ENCODE peak calls at places on chromosomes 4 and X, in nine cellular contexts. C, B, W, U, E, O, M, H and G are unnamed samples.

GRCh38 chr4:24793219-24794005 is 2.0 kb upstream of the SOD3 start:
- DNase-seq in C (no peak), B (no peak), W (no peak), U (no peak), E (no peak), O (no peak), M (no peak), H (peak), G (no peak)

GRCh38 chr4:184472540-184473264 is 1.6 kb downstream of the IRF2 start:
- DNase-seq in C (peak), B (no peak), W (peak), U (no peak), E (peak), O (peak), M (no peak), H (peak), G (peak)

GRCh38 chr4:82372502-82372873 is 1.3 kb downstream of the HNRNPD start:
- DNase-seq in C (no peak), B (no peak), W (peak), U (no peak), E (no peak), O (no peak), M (no peak), H (peak), G (no peak)

GRCh38 chrX:101686574-101686973 is 26.9 kb upstream of the ARMCX2 start:
- DNase-seq in C (no peak), B (no peak), W (no peak), U (no peak), E (no peak), O (no peak), M (no peak), H (no peak), G (no peak)

GRCh38 chrX:31483336-31483735 is 411.5 kb upstream of the FTHL17 start:
- DNase-seq in C (no peak), B (no peak), W (peak), U (peak), E (no peak), O (no peak), M (no peak), H (no peak), G (peak)

GRCh38 chr4:123452585-123452984 is 56.0 kb downstream of the SPRY1 start:
- DNase-seq in C (no peak), B (peak), W (peak), U (peak), E (no peak), O (no peak), M (no peak), H (no peak), G (peak)

GRCh38 chr4:128135391-128135790 is 74.3 kb downstream of the LARP1B start:
- DNase-seq in C (no peak), B (no peak), W (no peak), U (no peak), E (no peak), O (no peak), M (no peak), H (no peak), G (no peak)

GRCh38 chr4:122588453-122589238 is 32.2 kb downstream of the IL21 start:
- DNase-seq in C (no peak), B (no peak), W (peak), U (no peak), E (no peak), O (no peak), M (no peak), H (no peak), G (peak)

GRCh38 chr4:31667701-31668100 is 947.5 kb downstream of the PCDH7 start:
- DNase-seq in C (no peak), B (no peak), W (no peak), U (peak), E (no peak), O (no peak), M (no peak), H (no peak), G (no peak)

DNA sequence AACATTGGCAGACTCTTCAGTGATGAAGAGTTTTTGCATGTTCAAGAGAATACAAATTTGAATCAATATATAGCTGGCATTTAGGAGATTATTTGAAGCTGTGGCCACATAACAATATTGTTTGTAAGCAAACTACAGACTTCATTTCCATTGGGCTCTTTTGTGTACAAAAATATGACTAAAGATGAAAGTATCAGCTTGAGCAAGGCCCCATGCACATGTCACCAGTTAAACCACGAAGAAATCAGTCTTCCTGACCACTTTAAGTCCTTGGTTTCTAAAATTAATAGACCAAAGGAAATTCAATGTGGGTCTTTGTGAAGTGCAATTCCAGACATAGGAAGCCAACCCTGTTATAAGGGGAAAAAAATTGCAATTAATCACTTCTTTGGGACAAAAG is 1664.6 kb upstream of the ADGRL3 start:
- DNase-seq in C (no peak), B (no peak), W (no peak), U (no peak), E (no peak), O (no peak), M (no peak), H (no peak), G (no peak)
- H3K4me3 ChIP-seq in C (no peak), B (no peak), W (no peak), U (no peak), E (no peak), O (no peak), M (no peak), H (no peak), G (no peak)

GRCh38 chr4:186627226-186627865 is 72.0 kb upstream of the MTNR1A start:
- DNase-seq in C (no peak), B (no peak), W (no peak), U (no peak), E (no peak), O (no peak), M (no peak), H (no peak), G (no peak)
- H3K4me3 ChIP-seq in C (no peak), B (no peak), W (no peak), U (no peak), E (no peak), O (no peak), M (no peak), H (no peak), G (no peak)

GRCh38 chr4:3514221-3514780 is 17.9 kb downstream of the LRPAP1 start:
- DNase-seq in C (peak), B (no peak), W (no peak), U (no peak), E (no peak), O (no peak), M (no peak), H (no peak), G (no peak)

GRCh38 chr4:3516061-3516835 is 16.0 kb downstream of the LRPAP1 start:
- DNase-seq in C (peak), B (no peak), W (no peak), U (no peak), E (peak), O (no peak), M (no peak), H (no peak), G (no peak)

GRCh38 chr4:3514806-3515421 is 17.3 kb downstream of the LRPAP1 start:
- DNase-seq in C (peak), B (no peak), W (no peak), U (no peak), E (peak), O (no peak), M (no peak), H (no peak), G (no peak)

GRCh38 chr4:3516836-3517730 is 15.1 kb downstream of the LRPAP1 start:
- DNase-seq in C (peak), B (no peak), W (no peak), U (no peak), E (peak), O (no peak), M (no peak), H (no peak), G (no peak)

DNA sequence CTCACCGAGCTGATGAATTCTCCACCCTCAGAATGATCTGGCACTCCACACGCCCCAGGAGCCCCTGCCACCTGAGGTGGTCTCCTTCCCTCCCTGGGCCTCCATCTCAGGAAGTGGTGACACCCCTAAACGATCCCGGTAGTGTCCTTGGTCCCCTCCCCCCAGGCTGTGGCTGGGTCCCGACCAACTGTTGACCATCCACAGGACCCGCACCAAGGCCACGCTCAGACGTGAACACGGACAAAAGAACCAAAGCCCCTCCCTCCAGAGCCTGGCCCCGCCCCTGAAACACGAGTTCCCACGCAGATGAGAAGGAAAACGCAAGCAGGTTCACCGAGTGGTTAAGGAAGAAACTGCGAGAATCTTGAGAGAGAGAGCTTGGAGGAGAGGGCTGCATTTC is 16.6 kb downstream of the LRPAP1 start:
- DNase-seq in C (peak), B (no peak), W (no peak), U (no peak), E (peak), O (no peak), M (no peak), H (no peak), G (no peak)
- H3K4me3 ChIP-seq in C (no peak), B (no peak), W (no peak), U (no peak), E (no peak), O (no peak), M (no peak), H (no peak), G (no peak)

GRCh38 chrX:73916931-73917657 is 354.1 kb downstream of the CHIC1 start:
- DNase-seq in C (no peak), B (peak), W (peak), U (peak), E (no peak), O (no peak), M (peak), H (peak), G (peak)

DNA sequence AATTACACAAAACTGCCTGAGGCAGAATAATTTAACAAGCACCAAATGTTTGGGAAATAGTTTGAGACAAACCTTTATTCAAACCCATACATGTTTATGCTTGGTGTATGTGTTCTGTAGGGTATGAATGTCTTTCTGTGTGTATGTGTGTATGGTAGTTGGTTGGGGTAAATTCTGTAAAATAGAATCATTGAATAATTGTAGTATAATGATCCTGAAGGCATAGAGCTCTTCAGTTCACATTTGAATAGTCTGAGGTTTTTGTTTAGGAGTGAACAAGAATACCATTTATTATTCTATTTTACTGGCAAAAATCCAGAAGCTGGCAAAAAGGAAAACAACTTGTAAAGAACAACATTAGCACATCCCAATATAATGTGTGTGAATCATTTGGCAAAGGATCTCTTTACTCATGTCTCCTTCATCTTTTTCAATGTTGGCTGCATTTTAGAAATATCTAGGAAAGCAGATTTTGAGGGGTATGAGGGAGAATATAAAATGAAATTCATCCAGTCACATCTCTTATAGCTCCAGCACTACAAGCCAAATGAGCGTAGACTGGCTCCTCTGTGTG is 359.9 kb downstream of the CHIC1 start:
- DNase-seq in C (no peak), B (no peak), W (no peak), U (no peak), E (no peak), O (no peak), M (no peak), H (no peak), G (peak)
- H3K4me3 ChIP-seq in C (no peak), B (no peak), W (no peak), U (no peak), E (no peak), O (no peak), M (no peak), H (no peak), G (no peak)

DNA sequence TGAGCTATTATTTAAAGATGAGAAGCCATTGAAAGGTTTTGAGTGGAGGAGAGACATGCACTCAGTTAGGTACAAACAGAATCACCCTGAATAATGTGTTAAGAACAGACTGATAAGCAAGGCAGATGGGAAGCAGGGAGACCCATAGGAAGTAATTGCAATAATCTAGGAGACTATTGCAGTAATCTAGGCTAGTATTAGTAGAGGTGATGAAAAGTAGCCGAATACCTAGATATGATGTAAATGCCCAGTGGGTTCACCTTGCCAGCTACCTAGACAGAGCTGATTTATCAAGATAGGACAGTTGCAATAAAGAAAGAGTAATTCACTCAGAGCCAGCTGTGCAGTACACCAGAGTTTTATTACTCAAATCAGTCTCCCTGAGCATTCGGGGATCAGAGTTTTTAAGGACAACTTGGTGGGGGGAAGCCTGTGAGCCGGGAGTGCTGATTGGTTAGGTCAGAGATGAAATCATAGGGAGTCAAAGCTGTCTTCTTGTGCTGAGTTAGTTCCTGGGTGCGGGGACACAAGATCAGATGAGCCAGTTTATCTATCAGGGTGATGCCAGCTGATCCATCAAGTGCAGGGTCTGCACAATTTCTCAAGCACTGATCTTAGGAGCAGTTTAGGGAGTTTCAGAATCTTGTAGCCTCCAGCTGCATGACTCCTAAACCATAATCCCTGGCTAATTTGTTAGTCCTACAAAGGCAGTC is 427.5 kb downstream of the RPA4 start:
- DNase-seq in C (no peak), B (no peak), W (no peak), U (no peak), E (no peak), O (no peak), M (no peak), H (no peak), G (no peak)
- H3K4me3 ChIP-seq in C (no peak), B (no peak), W (no peak), U (no peak), E (no peak), O (no peak), M (peak), H (no peak), G (no peak)

GRCh38 chrX:7852166-7852565 is 9.2 kb downstream of the VCX start:
- DNase-seq in C (no peak), B (no peak), W (no peak), U (no peak), E (no peak), O (no peak), M (peak), H (no peak), G (no peak)
- H3K4me3 ChIP-seq in C (no peak), B (no peak), W (no peak), U (no peak), E (no peak), O (no peak), M (no peak), H (no peak), G (no peak)

DNA sequence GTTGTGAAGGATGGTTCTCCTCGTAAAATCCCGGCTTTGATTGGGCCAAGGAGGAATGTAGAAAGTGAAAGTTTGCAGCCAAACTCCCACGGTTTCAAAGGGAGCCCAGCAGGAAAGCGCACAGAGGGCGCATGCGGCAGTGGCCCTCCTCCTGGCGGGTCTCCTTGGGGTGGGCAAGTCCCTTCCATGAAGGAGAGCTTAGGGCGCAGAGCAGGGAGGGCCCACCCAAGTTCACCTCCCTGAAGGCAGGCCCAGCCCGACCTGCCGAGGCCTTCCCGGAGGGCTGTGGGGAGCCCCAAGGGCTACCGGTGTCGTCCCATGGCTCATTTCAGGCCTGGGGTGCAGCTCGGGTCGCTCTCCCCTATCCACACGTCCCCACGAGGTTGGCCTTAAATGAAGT is 2.0 kb downstream of the PDZD4 start:
- DNase-seq in C (no peak), B (no peak), W (peak), U (no peak), E (no peak), O (no peak), M (no peak), H (no peak), G (no peak)
- H3K4me3 ChIP-seq in C (no peak), B (no peak), W (no peak), U (no peak), E (peak), O (no peak), M (peak), H (no peak), G (no peak)